ENCODE peak calls at places on chromosomes 7 and 10, in ten cellular contexts. Z, F, P, V, R, O, J, C, B and N are unnamed samples. For H3K4me1, the result is how much of the 10 kb centered on the place peaks cover.

GRCh38 chr10:98636921-98637329 is 190.2 kb upstream of the HPS1 start:
- DNase-seq in C (no peak), F (no peak), J (no peak), O (no peak), V (no peak), R (no peak), Z (no peak), B (peak), P (no peak), N (no peak)

GRCh38 chr7:147775564-147775963 is 815.0 kb upstream of the C7orf33 start:
- DNase-seq in Z (no peak), F (no peak), V (no peak), R (no peak), P (no peak), B (no peak), C (no peak), J (no peak), O (no peak), N (no peak)

GRCh38 chr10:74223755-74224530 is 72.9 kb downstream of the ADK start:
- DNase-seq in R (no peak), B (peak), C (peak), F (no peak), Z (no peak), V (no peak), O (no peak), P (no peak), J (no peak), N (no peak)

GRCh38 chr7:44607141-44608068 is 978 bp downstream of the OGDH start:
- DNase-seq in R (no peak), J (no peak), C (no peak), V (no peak), B (no peak), O (no peak), P (no peak), F (no peak), Z (no peak), N (no peak)

GRCh38 chr7:8360564-8361153 is 72.8 kb upstream of the NXPH1 start:
- DNase-seq in V (no peak), C (no peak), Z (no peak), J (no peak), P (no peak), B (no peak), R (no peak), F (no peak), O (no peak), N (no peak)

GRCh38 chr7:158695056-158695455 is 9.5 kb downstream of the NCAPG2 start:
- DNase-seq in P (no peak), J (no peak), Z (no peak), B (no peak), V (no peak), R (no peak), F (no peak), O (no peak), C (no peak), N (no peak)

GRCh38 chr7:50400114-50400513 is 50.0 kb downstream of the FIGNL1 start:
- DNase-seq in P (no peak), O (no peak), F (no peak), R (no peak), V (no peak), B (no peak), Z (no peak), C (no peak), J (no peak), N (no peak)

GRCh38 chr10:22022257-22023051 is 18.9 kb upstream of the DNAJC1 start:
- DNase-seq in C (no peak), J (peak), P (no peak), V (no peak), O (no peak), Z (peak), R (peak), F (no peak), B (no peak), N (no peak)

GRCh38 chr10:58919927-58920654 is 256.4 kb upstream of the PHYHIPL start:
- DNase-seq in Z (no peak), B (peak), O (no peak), J (no peak), P (no peak), F (no peak), V (no peak), C (peak), R (no peak), N (no peak)

GRCh38 chr7:11533229-11533820 is 298.7 kb downstream of the THSD7A start:
- DNase-seq in J (no peak), C (no peak), F (no peak), R (no peak), Z (no peak), B (no peak), P (no peak), V (no peak), O (no peak), N (no peak)

GRCh38 chr10:132411561-132412253 is 14.7 kb downstream of the PWWP2B start:
- DNase-seq in Z (peak), C (no peak), J (no peak), O (no peak), F (no peak), V (peak), B (no peak), P (peak), R (peak), N (peak)

GRCh38 chr7:46957195-46957594 is 624.7 kb downstream of the TNS3 start:
- DNase-seq in V (no peak), Z (no peak), P (no peak), F (no peak), R (no peak), B (no peak), O (no peak), J (no peak), C (no peak), N (no peak)

GRCh38 chr7:136914016-136914415 is 45.6 kb downstream of the CHRM2 start:
- DNase-seq in J (no peak), P (no peak), B (no peak), C (no peak), R (no peak), V (no peak), O (no peak), F (no peak), Z (no peak), N (no peak)

GRCh38 chr7:146115665-146116451 is 743 bp upstream of the CNTNAP2 start:
- DNase-seq in Z (peak), R (peak), J (peak), P (peak), V (peak), F (peak), O (no peak), B (no peak), C (peak), N (peak)

GRCh38 chr7:110170762-110171161 is 920.2 kb upstream of the LRRN3 start:
- DNase-seq in C (no peak), V (no peak), B (no peak), R (no peak), Z (no peak), P (no peak), J (no peak), F (no peak), O (no peak), N (no peak)

GRCh38 chr10:80132299-80133139 is at the start of gene PLAC9:
- DNase-seq in J (peak), C (peak), V (no peak), B (no peak), P (no peak), O (peak), F (peak), R (peak), Z (no peak), N (no peak)

GRCh38 chr10:78916227-78916626 is 152.5 kb upstream of the ZMIZ1 start:
- DNase-seq in J (no peak), Z (no peak), B (no peak), V (peak), F (no peak), C (no peak), O (no peak), P (no peak), R (no peak), N (no peak)

GRCh38 chr10:19968745-19969144 is 152.5 kb downstream of the PLXDC2 start:
- DNase-seq in J (no peak), P (no peak), C (no peak), F (no peak), R (no peak), B (no peak), V (no peak), Z (peak), O (no peak), N (no peak)

GRCh38 chr10:18260308-18260971 is 120.2 kb downstream of the CACNB2 start:
- DNase-seq in R (no peak), O (no peak), P (no peak), C (no peak), J (no peak), V (no peak), Z (no peak), F (no peak), B (no peak), N (no peak)

GRCh38 chr10:36764823-36765222 is 360.6 kb upstream of the ANKRD30A start:
- DNase-seq in P (no peak), J (no peak), R (no peak), Z (no peak), V (no peak), C (no peak), B (no peak), F (no peak), O (no peak), N (no peak)

GRCh38 chr10:78187371-78187770 is 153.7 kb downstream of the RPS24 start:
- DNase-seq in C (no peak), Z (no peak), B (no peak), V (no peak), R (no peak), J (no peak), P (no peak), O (no peak), F (no peak), N (no peak)

GRCh38 chr7:74311305-74311744 is 22.1 kb downstream of the CLIP2 start:
- DNase-seq in B (peak), R (no peak), O (no peak), F (no peak), J (no peak), P (no peak), V (no peak), C (no peak), Z (no peak), N (no peak)

GRCh38 chr10:72567421-72567820 is 58.5 kb downstream of the MICU1 start:
- DNase-seq in R (peak), V (no peak), F (no peak), O (no peak), P (no peak), Z (no peak), C (no peak), J (peak), B (no peak), N (no peak)

GRCh38 chr7:87541648-87542047 is 59.0 kb downstream of the ABCB1 start:
- DNase-seq in R (no peak), F (no peak), J (no peak), Z (no peak), B (no peak), O (no peak), V (no peak), P (no peak), C (no peak), N (no peak)

GRCh38 chr10:31602541-31603244 is 283.7 kb downstream of the ZEB1 start:
- DNase-seq in J (peak), C (peak), P (peak), Z (peak), F (peak), R (peak), O (peak), B (peak), V (peak), N (peak)

GRCh38 chr7:143382126-143382790 is 1.1 kb downstream of the ZYX start:
- DNase-seq in J (no peak), P (no peak), O (peak), R (no peak), Z (no peak), C (no peak), V (peak), B (no peak), F (no peak), N (no peak)

GRCh38 chr7:33062023-33062781 is at the start of gene NT5C3A:
- DNase-seq in R (peak), F (peak), P (no peak), O (peak), V (no peak), B (no peak), Z (peak), J (peak), C (peak), N (peak)

GRCh38 chr10:118108194-118109026 is 61.7 kb upstream of the RAB11FIP2 start:
- DNase-seq in B (no peak), R (no peak), Z (peak), V (no peak), O (no peak), J (no peak), F (no peak), P (no peak), C (no peak), N (no peak)

DNA sequence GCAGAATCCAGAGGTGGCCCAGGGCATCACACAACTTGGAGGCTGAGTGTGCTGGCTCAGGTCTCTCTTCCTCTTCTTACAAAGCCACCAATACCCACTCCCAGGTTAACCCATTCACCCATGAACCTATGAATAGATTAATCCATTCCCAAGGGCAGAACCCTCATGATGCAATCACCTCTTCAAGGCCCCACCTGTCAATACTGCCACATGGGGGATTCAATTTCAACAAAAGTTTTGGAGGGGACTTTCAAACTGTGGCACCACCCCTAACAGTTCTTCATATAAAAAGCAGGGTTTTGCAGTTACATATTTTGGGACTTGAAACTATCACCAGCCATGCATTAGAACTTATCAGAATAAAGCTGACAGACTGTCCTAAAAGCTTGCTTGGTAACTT is 193.6 kb upstream of the RNF32 start:
- DNase-seq in B (no peak), V (no peak), C (no peak), J (no peak), O (no peak), P (no peak), F (no peak), Z (no peak), R (no peak), N (no peak)
- H3K4me1 ChIP-seq in B (under half), V (under half), C (under half), J (under half), O (under half), P (under half), F (under half), Z (under half), R (under half), N (under half)

GRCh38 chr10:71547841-71548493 is 151.2 kb downstream of the CDH23 start:
- DNase-seq in O (no peak), B (no peak), P (no peak), C (peak), R (peak), J (peak), V (peak), Z (peak), F (no peak), N (no peak)

GRCh38 chr10:71546220-71546619 is 149.5 kb downstream of the CDH23 start:
- DNase-seq in V (no peak), P (no peak), R (no peak), J (no peak), O (no peak), C (no peak), B (no peak), F (no peak), Z (no peak), N (no peak)

GRCh38 chr10:71545001-71545400 is 148.3 kb downstream of the CDH23 start:
- DNase-seq in Z (no peak), F (no peak), C (no peak), B (no peak), R (no peak), J (no peak), O (no peak), P (no peak), V (no peak), N (no peak)

GRCh38 chr10:71547290-71547689 is 150.6 kb downstream of the CDH23 start:
- DNase-seq in F (no peak), R (no peak), C (no peak), B (no peak), P (no peak), O (no peak), J (no peak), V (no peak), Z (peak), N (peak)

GRCh38 chr10:71548494-71548846 is 151.8 kb downstream of the CDH23 start:
- DNase-seq in V (no peak), R (peak), Z (peak), C (peak), O (no peak), J (no peak), P (no peak), B (no peak), F (no peak), N (no peak)
- H3K4me1 ChIP-seq in V (under half), R (under half), Z (under half), C (under half), O (under half), J (under half), P (under half), B (under half), F (under half), N (under half)

GRCh38 chr10:60238408-60239100 is 151.1 kb downstream of the ANK3 start:
- DNase-seq in V (no peak), C (no peak), B (no peak), P (no peak), F (no peak), R (no peak), O (no peak), Z (peak), J (no peak), N (peak)
- H3K4me1 ChIP-seq in V (under half), C (under half), B (under half), P (under half), F (under half), R (under half), O (under half), Z (under half), J (under half), N (under half)

DNA sequence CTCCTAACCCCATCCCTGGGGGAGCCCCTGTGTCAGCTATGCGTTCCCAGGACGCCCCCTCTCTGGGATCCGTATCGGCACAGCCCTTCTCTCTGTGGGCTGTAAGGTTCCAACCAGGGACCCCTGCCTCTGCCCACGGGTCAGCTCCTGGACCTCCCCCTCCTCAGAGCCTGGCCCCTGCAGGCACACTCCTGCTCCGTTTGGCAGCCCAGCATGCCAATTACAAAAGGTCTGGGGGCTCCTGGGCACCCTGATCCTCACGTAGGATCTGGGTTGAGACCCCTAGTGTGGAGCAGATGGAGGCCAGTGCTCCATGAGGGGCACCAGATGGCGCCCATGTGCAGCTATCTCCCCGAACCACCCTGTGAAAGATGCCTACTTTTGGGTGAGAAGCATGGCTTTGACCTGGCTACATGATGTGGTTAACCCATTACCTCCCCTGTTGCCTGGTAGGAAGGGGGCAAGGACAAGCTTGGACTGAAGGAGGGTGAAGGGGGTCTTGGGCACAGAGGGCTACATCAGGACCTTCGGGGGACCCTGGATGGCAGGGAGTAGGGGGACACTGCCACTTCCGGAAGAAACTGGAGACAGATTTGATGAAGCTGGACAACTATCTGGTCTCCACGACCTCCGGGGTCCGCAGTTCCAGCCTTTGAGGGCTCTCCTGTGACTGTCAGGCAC is 9.0 kb downstream of the TACR2 start:
- DNase-seq in J (no peak), F (no peak), R (peak), C (no peak), Z (peak), O (no peak), B (no peak), V (no peak), P (no peak), N (no peak)
- H3K4me1 ChIP-seq in J (under half), F (under half), R (under half), C (under half), Z (under half), O (half or more), B (under half), V (under half), P (under half), N (under half)